ENCODE peak calls at places on chromosome 10, in seven cellular contexts. H is H1, F is SK-N-SH, R is GM12878, I is K562, B is HepG2, L is GM12892. X is an unnamed sample.

GRCh38 chr10:70561051-70561450 is 41.5 kb downstream of the PRF1 start:
- DNase-seq in I (no peak), H (no peak), L (no peak), R (no peak), B (no peak), F (no peak), X (no peak)

GRCh38 chr10:75283150-75284096 is 47.7 kb upstream of the COMTD1 start:
- DNase-seq in F (no peak), H (no peak), R (no peak), I (no peak), L (no peak), B (no peak), X (no peak)

GRCh38 chr10:5442056-5442989 is 30.0 kb downstream of the NET1 start:
- DNase-seq in B (peak; percentile 43), R (no peak), F (peak; percentile 56), I (peak; percentile 42), H (no peak), L (no peak), X (no peak)

GRCh38 chr10:125057158-125058001 is 103.0 kb downstream of the CTBP2 start:
- DNase-seq in B (no peak), F (peak; percentile 78), I (peak; percentile 14), L (no peak), H (no peak), R (no peak), X (no peak)

GRCh38 chr10:72034761-72035160 is 53.6 kb downstream of the SPOCK2 start:
- DNase-seq in B (no peak), R (no peak), F (no peak), I (no peak), L (no peak), H (no peak), X (no peak)

GRCh38 chr10:104897679-104898078 is 256.6 kb downstream of the SORCS3 start:
- DNase-seq in R (no peak), L (no peak), F (no peak), H (no peak), B (no peak), I (no peak), X (no peak)

GRCh38 chr10:436911-437665 is 252.4 kb downstream of the DIP2C start:
- DNase-seq in R (no peak), L (no peak), I (no peak), F (no peak), B (no peak), H (no peak), X (no peak)

GRCh38 chr10:33136271-33136670 is 178.2 kb upstream of the ITGB1 start:
- DNase-seq in B (no peak), R (peak; percentile 32), H (no peak), L (no peak), I (no peak), F (no peak), X (no peak)

GRCh38 chr10:133481086-133481643 is 27.4 kb downstream of the SCART1 start:
- DNase-seq in F (peak; percentile 3), H (no peak), R (no peak), L (no peak), I (no peak), B (no peak), X (no peak)

GRCh38 chr10:100696477-100696901 is 48.9 kb upstream of the PAX2 start:
- DNase-seq in L (no peak), B (no peak), I (no peak), H (no peak), R (peak; percentile 37), F (no peak), X (no peak)

GRCh38 chr10:14566498-14566897 is 208.2 kb downstream of the FAM107B start:
- DNase-seq in F (no peak), H (no peak), L (no peak), R (no peak), B (no peak), I (no peak), X (no peak)

GRCh38 chr10:11086177-11086576 is 68.5 kb downstream of the CELF2 start:
- DNase-seq in I (no peak), R (no peak), L (no peak), B (no peak), F (no peak), H (no peak), X (no peak)

GRCh38 chr10:11087372-11087771 is 69.7 kb downstream of the CELF2 start:
- DNase-seq in R (no peak), L (no peak), I (no peak), B (no peak), H (no peak), F (no peak), X (no peak)

GRCh38 chr10:11091517-11092102 is 73.9 kb downstream of the CELF2 start:
- DNase-seq in R (no peak), B (no peak), F (no peak), L (no peak), H (no peak), I (no peak), X (no peak)

GRCh38 chr10:11089272-11089671 is 71.6 kb downstream of the CELF2 start:
- DNase-seq in F (no peak), L (no peak), B (no peak), R (no peak), H (no peak), I (no peak), X (no peak)

GRCh38 chr10:11088709-11089108 is 71.0 kb downstream of the CELF2 start:
- DNase-seq in F (no peak), I (no peak), R (no peak), L (no peak), H (no peak), B (no peak), X (no peak)
- TF ChIP-seq TAF1 in F (no peak), I (no peak), R (no peak), L (no peak), H (no peak), B (no peak), X (no peak)

GRCh38 chr10:112755446-112756117 is 194.5 kb upstream of the TCF7L2 start:
- DNase-seq in L (no peak), R (no peak), I (peak; percentile 27), B (peak; percentile 77), H (no peak), F (peak; percentile 69), X (no peak)
- TF ChIP-seq TAF1 in L (no peak), R (no peak), I (no peak), B (no peak), H (no peak), F (no peak), X (no peak)

DNA sequence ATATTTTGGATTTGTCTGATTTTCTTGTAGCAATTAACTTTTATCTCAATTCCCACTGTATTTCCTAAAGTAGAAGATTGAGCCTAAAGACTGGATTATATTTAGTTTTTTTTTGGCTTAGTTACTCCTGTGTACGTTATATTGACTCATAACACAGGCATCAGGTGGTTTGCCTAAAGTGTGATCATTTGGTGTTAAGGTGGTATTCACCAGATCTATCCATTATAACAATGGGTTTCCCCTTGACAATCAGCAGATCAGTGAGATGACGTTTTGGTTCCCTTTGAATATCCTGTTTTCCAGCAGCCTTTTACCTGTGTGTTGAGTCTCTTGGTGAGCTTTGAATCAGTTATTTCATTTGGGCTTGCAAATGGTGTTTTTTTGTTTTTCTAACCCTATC is 18.1 kb downstream of the MAPK8 start:
- DNase-seq in I (no peak), L (no peak), R (no peak), F (no peak), H (no peak), B (no peak), X (no peak)
- TF ChIP-seq TAF1 in I (no peak), L (no peak), R (no peak), F (no peak), H (no peak), B (no peak), X (no peak)

GRCh38 chr10:62036186-62037081 is 134.9 kb downstream of the ARID5B start:
- DNase-seq in F (no peak), L (no peak), R (no peak), I (no peak), B (no peak), H (no peak), X (no peak)

GRCh38 chr10:62037890-62038608 is 136.6 kb downstream of the ARID5B start:
- DNase-seq in H (no peak), L (no peak), B (peak; percentile 91), I (no peak), R (no peak), F (no peak), X (no peak)

GRCh38 chr10:62040896-62041295 is 139.4 kb downstream of the ARID5B start:
- DNase-seq in B (no peak), R (no peak), H (no peak), F (no peak), I (no peak), L (no peak), X (no peak)

GRCh38 chr10:62038609-62039190 is 137.2 kb downstream of the ARID5B start:
- DNase-seq in H (no peak), F (peak; percentile 62), L (peak; percentile 34), I (peak; percentile 74), R (no peak), B (peak; percentile 78), X (peak; percentile 20)

GRCh38 chr10:62037166-62037831 is 135.8 kb downstream of the ARID5B start:
- DNase-seq in L (no peak), F (no peak), H (no peak), B (peak; percentile 79), R (no peak), I (no peak), X (no peak)
- TF ChIP-seq TAF1 in L (no peak), F (no peak), H (no peak), B (no peak), R (no peak), I (no peak), X (no peak)

X was measured in GM12891.